ENCODE peak calls at places on chromosomes 13 and 19, in eight cellular contexts. F is H1, O is AG04450, A is body of pancreas, C is heart right ventricle, T is neural progenitor cell, K is astrocyte of the spinal cord, X is fibroblast of the aortic adventitia. V is an unnamed sample.

GRCh38 chr13:20106751-20107150 is 54.1 kb downstream of the GJA3 start:
- DNase-seq in T (no peak), A (no peak), F (no peak), K (no peak), X (no peak), C (no peak), O (no peak), V (no peak)

GRCh38 chr13:40776681-40777165 is 5.7 kb upstream of the MRPS31 start:
- DNase-seq in C (no peak), F (no peak), T (no peak), A (no peak), K (peak; percentile 40), X (no peak), O (no peak), V (no peak)

GRCh38 chr13:51136276-51136980 is 25.4 kb upstream of the C13orf42 start:
- DNase-seq in K (no peak), O (no peak), A (no peak), X (no peak), T (no peak), C (no peak), F (peak; percentile 38), V (no peak)

GRCh38 chr13:53408847-53409568 is 380.4 kb downstream of the OLFM4 start:
- DNase-seq in T (no peak), C (no peak), A (no peak), O (no peak), F (no peak), K (no peak), X (no peak), V (no peak)

GRCh38 chr13:45779901-45780300 is 71.7 kb downstream of the SIAH3 start:
- DNase-seq in X (no peak), F (no peak), T (no peak), O (no peak), K (no peak), C (no peak), A (no peak), V (no peak)

GRCh38 chr19:50567052-50567841 is 988 bp downstream of the LRRC4B start:
- DNase-seq in F (peak; percentile 70), A (no peak), C (no peak), X (no peak), K (no peak), O (no peak), T (peak; percentile 83), V (peak; percentile 60)

GRCh38 chr13:49560270-49561063 is 24.9 kb downstream of the RCBTB1 start:
- DNase-seq in X (peak; percentile 26), C (no peak), A (peak; percentile 83), F (no peak), T (peak; percentile 11), O (peak; percentile 43), K (peak; percentile 47), V (peak; percentile 42)

GRCh38 chr19:47754206-47755064 is 9.1 kb downstream of the NOP53 start:
- DNase-seq in T (no peak), A (no peak), F (no peak), O (no peak), C (no peak), K (no peak), X (no peak), V (no peak)

GRCh38 chr13:29763426-29764180 is 86.8 kb downstream of the UBL3 start:
- DNase-seq in K (no peak), T (no peak), C (no peak), A (no peak), F (no peak), X (no peak), O (no peak), V (no peak)

GRCh38 chr13:46504036-46504435 is 48.9 kb upstream of the LRCH1 start:
- DNase-seq in A (no peak), X (no peak), O (no peak), K (no peak), T (no peak), C (no peak), F (no peak), V (no peak)

GRCh38 chr19:984165-984967 is at the start of gene WDR18:
- DNase-seq in A (peak; percentile 95), F (peak; percentile 95), K (peak; percentile 83), C (peak; percentile 95), T (peak; percentile 95), O (peak; percentile 49), X (peak; percentile 79), V (peak; percentile 99)
- TF ChIP-seq CTCF in A (peak; percentile 21), F (no peak), K (no peak), C (peak; percentile 48), T (peak; percentile 8), O (no peak), X (no peak), V (no peak)

GRCh38 chr19:7679017-7679720 is 1.5 kb upstream of the TRAPPC5 start:
- DNase-seq in K (no peak), F (no peak), C (no peak), X (no peak), O (no peak), T (no peak), A (peak; percentile 16), V (peak; percentile 59)
- TF ChIP-seq CTCF in K (no peak), F (peak; percentile 4), C (no peak), X (no peak), O (no peak), T (no peak), A (no peak), V (peak; percentile 64)

DNA sequence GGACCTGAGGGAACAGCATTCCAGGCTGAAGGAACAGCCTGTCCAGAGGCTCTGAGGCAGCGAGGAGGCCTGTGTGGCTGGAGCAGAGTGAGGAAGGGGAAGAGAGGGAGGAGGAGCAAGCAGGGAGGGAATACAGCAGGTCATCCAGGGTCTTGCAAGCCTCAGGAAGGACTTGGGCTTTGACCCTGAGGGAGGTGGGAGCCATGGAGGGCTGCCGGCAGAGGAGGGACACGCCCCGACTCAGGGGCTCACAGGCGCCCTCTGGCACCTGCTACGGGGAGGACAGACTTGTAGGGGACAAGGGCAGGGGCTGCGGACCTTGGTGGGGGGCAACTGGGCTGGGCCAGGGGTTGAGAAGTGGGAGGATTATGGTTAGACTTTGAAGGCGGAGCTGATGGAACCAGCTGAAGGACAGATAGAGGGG is 4.7 kb downstream of the TINCR start:
- DNase-seq in K (no peak), C (no peak), A (no peak), F (peak; percentile 66), T (no peak), O (no peak), X (no peak), V (no peak)
- TF ChIP-seq CTCF in K (peak; percentile 12), C (no peak), A (no peak), F (peak; percentile 63), T (peak; percentile 23), O (peak; percentile 11), X (no peak), V (peak; percentile 18)

DNA sequence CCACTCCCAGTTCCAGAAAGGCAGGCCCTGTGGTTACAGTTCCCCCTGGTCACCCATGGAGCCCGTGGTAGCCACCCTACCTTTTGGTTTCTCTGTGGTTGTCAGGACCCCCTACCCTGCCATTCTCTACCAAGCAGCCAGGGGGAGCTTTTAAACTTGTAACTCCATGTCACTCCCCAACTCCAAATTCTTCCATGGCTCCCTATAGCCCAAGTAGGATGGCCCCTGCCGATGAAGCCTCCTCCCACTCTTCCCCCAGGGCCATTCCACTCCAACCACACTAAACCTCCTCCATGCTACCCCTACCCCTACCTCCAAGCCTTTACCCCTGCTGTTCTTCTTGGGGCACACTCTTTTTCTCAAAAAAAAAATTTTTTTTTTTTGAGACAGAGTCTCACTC is 2.2 kb downstream of the S1PR2 start:
- DNase-seq in A (peak; percentile 24), T (peak; percentile 67), C (no peak), F (no peak), O (no peak), K (no peak), X (peak; percentile 60), V (no peak)
- TF ChIP-seq CTCF in A (peak; percentile 21), T (peak; percentile 45), C (peak; percentile 64), F (peak; percentile 43), O (peak; percentile 51), K (peak; percentile 54), X (peak; percentile 67), V (peak; percentile 51)

GRCh38 chr19:44820648-44821609 is 12.0 kb downstream of the BCAM start:
- DNase-seq in A (no peak), C (peak; percentile 80), X (no peak), O (no peak), T (no peak), F (no peak), K (no peak), V (no peak)
- TF ChIP-seq CTCF in A (no peak), C (no peak), X (no peak), O (no peak), T (no peak), F (no peak), K (no peak), V (no peak)

V was measured in D721Med.